ENCODE peak calls at places on chromosomes 4 and X, in nine cellular contexts. One of them, this sample, is unnamed.
A peak's percentile ranks its signal among the peaks of the same experiment; 100 is the strongest.

GRCh38 chr4:83083925-83084475 is 30.5 kb downstream of the PLAC8 start:
- DNase-seq in Calu3: no peak
- DNase-seq in AG04450: no peak
- DNase-seq in NCI-H2029: no peak
- DNase-seq in ascending aorta: no peak
- DNase-seq in stimulated activated CD4-positive, alpha-beta T cell treated with anti-CD3 and anti-CD28 coated beads, Interleukin-15, amount 100 ng/mL, for 24 hours: peak; percentile 48
- DNase-seq in hypothalamus: no peak
- DNase-seq in fibroblast of the conjunctiva: no peak
- DNase-seq in omental fat pad: no peak
- DNase-seq in this sample: no peak

GRCh38 chr4:159401791-159402380 is 299.0 kb downstream of the RAPGEF2 start:
- DNase-seq in stimulated activated CD4-positive, alpha-beta T cell treated with anti-CD3 and anti-CD28 coated beads, Interleukin-15, amount 100 ng/mL, for 24 hours: no peak
- DNase-seq in ascending aorta: no peak
- DNase-seq in omental fat pad: no peak
- DNase-seq in hypothalamus: no peak
- DNase-seq in AG04450: peak; percentile 67
- DNase-seq in NCI-H2029: no peak
- DNase-seq in Calu3: no peak
- DNase-seq in fibroblast of the conjunctiva: no peak
- DNase-seq in this sample: peak; percentile 69

GRCh38 chrX:38654302-38654701 is 93.0 kb downstream of the TSPAN7 start:
- DNase-seq in AG04450: no peak
- DNase-seq in hypothalamus: no peak
- DNase-seq in omental fat pad: no peak
- DNase-seq in fibroblast of the conjunctiva: peak; percentile 2
- DNase-seq in stimulated activated CD4-positive, alpha-beta T cell treated with anti-CD3 and anti-CD28 coated beads, Interleukin-15, amount 100 ng/mL, for 24 hours: no peak
- DNase-seq in ascending aorta: no peak
- DNase-seq in NCI-H2029: no peak
- DNase-seq in Calu3: peak; percentile 4
- DNase-seq in this sample: no peak

GRCh38 chrX:110066488-110067225 is 63.7 kb downstream of the TMEM164 start:
- DNase-seq in NCI-H2029: no peak
- DNase-seq in omental fat pad: no peak
- DNase-seq in stimulated activated CD4-positive, alpha-beta T cell treated with anti-CD3 and anti-CD28 coated beads, Interleukin-15, amount 100 ng/mL, for 24 hours: no peak
- DNase-seq in AG04450: no peak
- DNase-seq in fibroblast of the conjunctiva: no peak
- DNase-seq in hypothalamus: no peak
- DNase-seq in Calu3: no peak
- DNase-seq in ascending aorta: no peak
- DNase-seq in this sample: no peak

GRCh38 chr4:52015366-52015765 is 4.8 kb downstream of the LRRC66 start:
- DNase-seq in stimulated activated CD4-positive, alpha-beta T cell treated with anti-CD3 and anti-CD28 coated beads, Interleukin-15, amount 100 ng/mL, for 24 hours: no peak
- DNase-seq in hypothalamus: no peak
- DNase-seq in NCI-H2029: no peak
- DNase-seq in omental fat pad: no peak
- DNase-seq in Calu3: no peak
- DNase-seq in fibroblast of the conjunctiva: no peak
- DNase-seq in ascending aorta: no peak
- DNase-seq in AG04450: no peak
- DNase-seq in this sample: no peak

GRCh38 chr4:171813195-171813955 is at the start of gene GALNTL6:
- DNase-seq in AG04450: no peak
- DNase-seq in hypothalamus: no peak
- DNase-seq in NCI-H2029: no peak
- DNase-seq in stimulated activated CD4-positive, alpha-beta T cell treated with anti-CD3 and anti-CD28 coated beads, Interleukin-15, amount 100 ng/mL, for 24 hours: no peak
- DNase-seq in ascending aorta: peak; percentile 64
- DNase-seq in fibroblast of the conjunctiva: no peak
- DNase-seq in omental fat pad: no peak
- DNase-seq in Calu3: no peak
- DNase-seq in this sample: no peak

GRCh38 chr4:76457885-76458284 is 22.9 kb downstream of the SHROOM3 start:
- DNase-seq in NCI-H2029: no peak
- DNase-seq in Calu3: peak; percentile 34
- DNase-seq in hypothalamus: no peak
- DNase-seq in stimulated activated CD4-positive, alpha-beta T cell treated with anti-CD3 and anti-CD28 coated beads, Interleukin-15, amount 100 ng/mL, for 24 hours: no peak
- DNase-seq in ascending aorta: no peak
- DNase-seq in AG04450: no peak
- DNase-seq in fibroblast of the conjunctiva: no peak
- DNase-seq in omental fat pad: no peak
- DNase-seq in this sample: no peak

GRCh38 chrX:154013614-154014360 is 5.9 kb downstream of the IRAK1 start:
- DNase-seq in omental fat pad: no peak
- DNase-seq in ascending aorta: no peak
- DNase-seq in stimulated activated CD4-positive, alpha-beta T cell treated with anti-CD3 and anti-CD28 coated beads, Interleukin-15, amount 100 ng/mL, for 24 hours: peak; percentile 53
- DNase-seq in fibroblast of the conjunctiva: no peak
- DNase-seq in hypothalamus: no peak
- DNase-seq in AG04450: no peak
- DNase-seq in NCI-H2029: no peak
- DNase-seq in Calu3: peak; percentile 38
- DNase-seq in this sample: no peak

GRCh38 chr4:175166020-175166419 is 247.9 kb downstream of the ADAM29 start:
- DNase-seq in omental fat pad: no peak
- DNase-seq in hypothalamus: no peak
- DNase-seq in stimulated activated CD4-positive, alpha-beta T cell treated with anti-CD3 and anti-CD28 coated beads, Interleukin-15, amount 100 ng/mL, for 24 hours: no peak
- DNase-seq in ascending aorta: no peak
- DNase-seq in AG04450: no peak
- DNase-seq in NCI-H2029: no peak
- DNase-seq in fibroblast of the conjunctiva: no peak
- DNase-seq in Calu3: no peak
- DNase-seq in this sample: no peak

GRCh38 chrX:121310820-121311219 is 263.4 kb downstream of the GLUD2 start:
- DNase-seq in omental fat pad: no peak
- DNase-seq in hypothalamus: no peak
- DNase-seq in NCI-H2029: no peak
- DNase-seq in ascending aorta: no peak
- DNase-seq in AG04450: no peak
- DNase-seq in fibroblast of the conjunctiva: no peak
- DNase-seq in stimulated activated CD4-positive, alpha-beta T cell treated with anti-CD3 and anti-CD28 coated beads, Interleukin-15, amount 100 ng/mL, for 24 hours: no peak
- DNase-seq in Calu3: no peak
- DNase-seq in this sample: no peak

GRCh38 chrX:2283111-2283847 is 217.5 kb downstream of the DHRSX start:
- DNase-seq in ascending aorta: no peak
- DNase-seq in fibroblast of the conjunctiva: no peak
- DNase-seq in omental fat pad: no peak
- DNase-seq in NCI-H2029: no peak
- DNase-seq in hypothalamus: no peak
- DNase-seq in Calu3: no peak
- DNase-seq in AG04450: no peak
- DNase-seq in stimulated activated CD4-positive, alpha-beta T cell treated with anti-CD3 and anti-CD28 coated beads, Interleukin-15, amount 100 ng/mL, for 24 hours: no peak
- DNase-seq in this sample: no peak

GRCh38 chrX:37686348-37686736 is 751 bp downstream of the XK start:
- DNase-seq in fibroblast of the conjunctiva: no peak
- DNase-seq in hypothalamus: no peak
- DNase-seq in AG04450: no peak
- DNase-seq in stimulated activated CD4-positive, alpha-beta T cell treated with anti-CD3 and anti-CD28 coated beads, Interleukin-15, amount 100 ng/mL, for 24 hours: no peak
- DNase-seq in ascending aorta: no peak
- DNase-seq in Calu3: no peak
- DNase-seq in NCI-H2029: no peak
- DNase-seq in omental fat pad: no peak
- DNase-seq in this sample: no peak

GRCh38 chrX:108439961-108440696 is 491 bp downstream of the COL4A5 start:
- DNase-seq in omental fat pad: no peak
- DNase-seq in fibroblast of the conjunctiva: no peak
- DNase-seq in Calu3: peak; percentile 9
- DNase-seq in stimulated activated CD4-positive, alpha-beta T cell treated with anti-CD3 and anti-CD28 coated beads, Interleukin-15, amount 100 ng/mL, for 24 hours: no peak
- DNase-seq in hypothalamus: no peak
- DNase-seq in AG04450: no peak
- DNase-seq in ascending aorta: no peak
- DNase-seq in NCI-H2029: no peak
- DNase-seq in this sample: no peak

GRCh38 chr4:105624530-105624929 is 72.1 kb downstream of the ARHGEF38 start:
- DNase-seq in NCI-H2029: no peak
- DNase-seq in Calu3: peak; percentile 18
- DNase-seq in omental fat pad: no peak
- DNase-seq in fibroblast of the conjunctiva: no peak
- DNase-seq in hypothalamus: no peak
- DNase-seq in AG04450: no peak
- DNase-seq in ascending aorta: no peak
- DNase-seq in stimulated activated CD4-positive, alpha-beta T cell treated with anti-CD3 and anti-CD28 coated beads, Interleukin-15, amount 100 ng/mL, for 24 hours: no peak
- DNase-seq in this sample: peak; percentile 10

GRCh38 chr4:176653406-176654220 is 139.1 kb downstream of the VEGFC start:
- DNase-seq in AG04450: no peak
- DNase-seq in hypothalamus: no peak
- DNase-seq in Calu3: no peak
- DNase-seq in omental fat pad: no peak
- DNase-seq in stimulated activated CD4-positive, alpha-beta T cell treated with anti-CD3 and anti-CD28 coated beads, Interleukin-15, amount 100 ng/mL, for 24 hours: no peak
- DNase-seq in NCI-H2029: no peak
- DNase-seq in ascending aorta: no peak
- DNase-seq in fibroblast of the conjunctiva: no peak
- DNase-seq in this sample: no peak

GRCh38 chr4:156197216-156197615 is 243.6 kb upstream of the CTSO start:
- DNase-seq in stimulated activated CD4-positive, alpha-beta T cell treated with anti-CD3 and anti-CD28 coated beads, Interleukin-15, amount 100 ng/mL, for 24 hours: no peak
- DNase-seq in omental fat pad: no peak
- DNase-seq in ascending aorta: no peak
- DNase-seq in Calu3: no peak
- DNase-seq in NCI-H2029: no peak
- DNase-seq in AG04450: no peak
- DNase-seq in fibroblast of the conjunctiva: no peak
- DNase-seq in hypothalamus: no peak
- DNase-seq in this sample: no peak

GRCh38 chrX:152897216-152898144 is at the start of gene ZNF185:
- DNase-seq in hypothalamus: no peak
- DNase-seq in omental fat pad: no peak
- DNase-seq in AG04450: no peak
- DNase-seq in Calu3: peak; percentile 87
- DNase-seq in NCI-H2029: peak; percentile 18
- DNase-seq in ascending aorta: no peak
- DNase-seq in fibroblast of the conjunctiva: no peak
- DNase-seq in stimulated activated CD4-positive, alpha-beta T cell treated with anti-CD3 and anti-CD28 coated beads, Interleukin-15, amount 100 ng/mL, for 24 hours: peak; percentile 43
- DNase-seq in this sample: no peak

GRCh38 chr4:102586644-102587021 is 85.5 kb downstream of the NFKB1 start:
- DNase-seq in NCI-H2029: no peak
- DNase-seq in fibroblast of the conjunctiva: no peak
- DNase-seq in AG04450: no peak
- DNase-seq in hypothalamus: no peak
- DNase-seq in Calu3: no peak
- DNase-seq in omental fat pad: no peak
- DNase-seq in stimulated activated CD4-positive, alpha-beta T cell treated with anti-CD3 and anti-CD28 coated beads, Interleukin-15, amount 100 ng/mL, for 24 hours: peak; percentile 54
- DNase-seq in ascending aorta: no peak
- DNase-seq in this sample: no peak

GRCh38 chr4:141126769-141127168 is 6.5 kb downstream of the RNF150 start:
- DNase-seq in NCI-H2029: peak; percentile 38
- DNase-seq in AG04450: no peak
- DNase-seq in ascending aorta: no peak
- DNase-seq in Calu3: no peak
- DNase-seq in fibroblast of the conjunctiva: no peak
- DNase-seq in hypothalamus: no peak
- DNase-seq in omental fat pad: no peak
- DNase-seq in stimulated activated CD4-positive, alpha-beta T cell treated with anti-CD3 and anti-CD28 coated beads, Interleukin-15, amount 100 ng/mL, for 24 hours: no peak
- DNase-seq in this sample: no peak

GRCh38 chrX:1853916-1854315 is 239.1 kb downstream of the ASMT start:
- DNase-seq in stimulated activated CD4-positive, alpha-beta T cell treated with anti-CD3 and anti-CD28 coated beads, Interleukin-15, amount 100 ng/mL, for 24 hours: no peak
- DNase-seq in NCI-H2029: no peak
- DNase-seq in hypothalamus: no peak
- DNase-seq in AG04450: no peak
- DNase-seq in fibroblast of the conjunctiva: no peak
- DNase-seq in omental fat pad: no peak
- DNase-seq in ascending aorta: no peak
- DNase-seq in Calu3: no peak
- DNase-seq in this sample: no peak

GRCh38 chrX:133321441-133321840 is 93.8 kb downstream of the GPC4 start:
- DNase-seq in hypothalamus: no peak
- DNase-seq in Calu3: no peak
- DNase-seq in ascending aorta: no peak
- DNase-seq in fibroblast of the conjunctiva: no peak
- DNase-seq in stimulated activated CD4-positive, alpha-beta T cell treated with anti-CD3 and anti-CD28 coated beads, Interleukin-15, amount 100 ng/mL, for 24 hours: no peak
- DNase-seq in omental fat pad: no peak
- DNase-seq in NCI-H2029: no peak
- DNase-seq in AG04450: no peak
- DNase-seq in this sample: no peak

GRCh38 chr4:113109106-113109740 is 59.8 kb downstream of the ANK2 start:
- DNase-seq in Calu3: no peak
- DNase-seq in ascending aorta: no peak
- DNase-seq in stimulated activated CD4-positive, alpha-beta T cell treated with anti-CD3 and anti-CD28 coated beads, Interleukin-15, amount 100 ng/mL, for 24 hours: no peak
- DNase-seq in hypothalamus: no peak
- DNase-seq in AG04450: no peak
- DNase-seq in fibroblast of the conjunctiva: no peak
- DNase-seq in NCI-H2029: no peak
- DNase-seq in omental fat pad: no peak
- DNase-seq in this sample: no peak

GRCh38 chrX:150162141-150162540 is 201.0 kb upstream of the MAMLD1 start:
- DNase-seq in stimulated activated CD4-positive, alpha-beta T cell treated with anti-CD3 and anti-CD28 coated beads, Interleukin-15, amount 100 ng/mL, for 24 hours: no peak
- DNase-seq in NCI-H2029: no peak
- DNase-seq in fibroblast of the conjunctiva: no peak
- DNase-seq in hypothalamus: no peak
- DNase-seq in ascending aorta: no peak
- DNase-seq in AG04450: no peak
- DNase-seq in Calu3: peak; percentile 15
- DNase-seq in omental fat pad: no peak
- DNase-seq in this sample: no peak

GRCh38 chr4:139301143-139301820 is at the start of gene NAA15:
- DNase-seq in fibroblast of the conjunctiva: peak; percentile 94
- DNase-seq in ascending aorta: peak; percentile 99
- DNase-seq in Calu3: peak; percentile 95
- DNase-seq in stimulated activated CD4-positive, alpha-beta T cell treated with anti-CD3 and anti-CD28 coated beads, Interleukin-15, amount 100 ng/mL, for 24 hours: peak; percentile 98
- DNase-seq in AG04450: peak; percentile 92
- DNase-seq in hypothalamus: peak; percentile 91
- DNase-seq in omental fat pad: peak; percentile 82
- DNase-seq in NCI-H2029: peak; percentile 97
- DNase-seq in this sample: peak; percentile 83

GRCh38 chr4:1061747-1062146 is 50.3 kb downstream of the FGFRL1 start:
- DNase-seq in Calu3: no peak
- DNase-seq in ascending aorta: no peak
- DNase-seq in stimulated activated CD4-positive, alpha-beta T cell treated with anti-CD3 and anti-CD28 coated beads, Interleukin-15, amount 100 ng/mL, for 24 hours: no peak
- DNase-seq in NCI-H2029: no peak
- DNase-seq in AG04450: no peak
- DNase-seq in omental fat pad: no peak
- DNase-seq in hypothalamus: no peak
- DNase-seq in fibroblast of the conjunctiva: no peak
- DNase-seq in this sample: no peak

GRCh38 chr4:32858971-32859370 is 2138.8 kb downstream of the PCDH7 start:
- DNase-seq in hypothalamus: no peak
- DNase-seq in stimulated activated CD4-positive, alpha-beta T cell treated with anti-CD3 and anti-CD28 coated beads, Interleukin-15, amount 100 ng/mL, for 24 hours: no peak
- DNase-seq in fibroblast of the conjunctiva: peak; percentile 90
- DNase-seq in ascending aorta: no peak
- DNase-seq in Calu3: no peak
- DNase-seq in AG04450: no peak
- DNase-seq in omental fat pad: no peak
- DNase-seq in NCI-H2029: no peak
- DNase-seq in this sample: peak; percentile 10

GRCh38 chr4:26178874-26179273 is 141.9 kb upstream of the RBPJ start:
- DNase-seq in stimulated activated CD4-positive, alpha-beta T cell treated with anti-CD3 and anti-CD28 coated beads, Interleukin-15, amount 100 ng/mL, for 24 hours: no peak
- DNase-seq in ascending aorta: no peak
- DNase-seq in hypothalamus: no peak
- DNase-seq in fibroblast of the conjunctiva: no peak
- DNase-seq in omental fat pad: no peak
- DNase-seq in Calu3: no peak
- DNase-seq in NCI-H2029: no peak
- DNase-seq in AG04450: no peak
- DNase-seq in this sample: no peak

GRCh38 chr4:40564815-40565505 is 64.7 kb downstream of the RBM47 start:
- DNase-seq in NCI-H2029: peak; percentile 25
- DNase-seq in ascending aorta: no peak
- DNase-seq in AG04450: no peak
- DNase-seq in Calu3: no peak
- DNase-seq in stimulated activated CD4-positive, alpha-beta T cell treated with anti-CD3 and anti-CD28 coated beads, Interleukin-15, amount 100 ng/mL, for 24 hours: no peak
- DNase-seq in omental fat pad: no peak
- DNase-seq in hypothalamus: no peak
- DNase-seq in fibroblast of the conjunctiva: no peak
- DNase-seq in this sample: no peak

GRCh38 chr4:154009795-154010194 is 220.9 kb upstream of the SFRP2 start:
- DNase-seq in stimulated activated CD4-positive, alpha-beta T cell treated with anti-CD3 and anti-CD28 coated beads, Interleukin-15, amount 100 ng/mL, for 24 hours: no peak
- DNase-seq in NCI-H2029: no peak
- DNase-seq in hypothalamus: no peak
- DNase-seq in ascending aorta: no peak
- DNase-seq in AG04450: no peak
- DNase-seq in fibroblast of the conjunctiva: no peak
- DNase-seq in omental fat pad: no peak
- DNase-seq in Calu3: no peak
- DNase-seq in this sample: no peak

GRCh38 chr4:8199594-8200301 is 658 bp downstream of the SH3TC1 start:
- DNase-seq in Calu3: peak; percentile 23
- DNase-seq in omental fat pad: no peak
- DNase-seq in AG04450: no peak
- DNase-seq in hypothalamus: no peak
- DNase-seq in NCI-H2029: no peak
- DNase-seq in stimulated activated CD4-positive, alpha-beta T cell treated with anti-CD3 and anti-CD28 coated beads, Interleukin-15, amount 100 ng/mL, for 24 hours: peak; percentile 33
- DNase-seq in ascending aorta: no peak
- DNase-seq in fibroblast of the conjunctiva: no peak
- DNase-seq in this sample: no peak